ENCODE peak calls at places on chromosome 1, in nine cellular contexts. Z, N, B, S, Y, V, O, X and E are unnamed samples.

GRCh38 chr1:109626682-109627408 is 7.2 kb downstream of the AMPD2 start:
- DNase-seq in Z (no peak), N (no peak), B (no peak), S (no peak), Y (no peak), V (no peak), O (no peak), X (no peak), E (no peak)

GRCh38 chr1:201329286-201329685 is 46.0 kb downstream of the PKP1 start:
- DNase-seq in Z (no peak), N (no peak), B (peak; percentile 12), S (no peak), Y (no peak), V (no peak), O (peak; percentile 15), X (no peak), E (no peak)

GRCh38 chr1:31010081-31010989 is 55.2 kb downstream of the PUM1 start:
- DNase-seq in Z (no peak), N (no peak), B (no peak), S (no peak), Y (no peak), V (no peak), O (peak; percentile 92), X (no peak), E (no peak)

GRCh38 chr1:40777224-40777970 is 6.2 kb upstream of the KCNQ4 start:
- DNase-seq in Z (no peak), N (no peak), B (no peak), S (no peak), Y (no peak), V (no peak), O (no peak), X (no peak), E (no peak)

GRCh38 chr1:179754031-179754624 is 11.0 kb downstream of the FAM163A start:
- DNase-seq in Z (no peak), N (no peak), B (no peak), S (no peak), Y (no peak), V (no peak), O (peak; percentile 73), X (no peak), E (no peak)

GRCh38 chr1:93876284-93876683 is 2.7 kb downstream of the DNTTIP2 start:
- DNase-seq in Z (no peak), N (no peak), B (no peak), S (no peak), Y (no peak), V (no peak), O (no peak), X (no peak), E (no peak)

GRCh38 chr1:114207635-114208034 is 54.0 kb upstream of the SYT6 start:
- DNase-seq in Z (no peak), N (no peak), B (no peak), S (no peak), Y (no peak), V (no peak), O (no peak), X (peak; percentile 31), E (no peak)

GRCh38 chr1:117512728-117513321 is 93.0 kb upstream of the TENT5C start:
- DNase-seq in Z (peak; percentile 4), N (no peak), B (no peak), S (no peak), Y (no peak), V (peak; percentile 1), O (peak; percentile 35), X (peak; percentile 14), E (no peak)

GRCh38 chr1:151981178-151981525 is 12.5 kb downstream of the S100A10 start:
- DNase-seq in Z (no peak), N (no peak), B (no peak), S (no peak), Y (no peak), V (no peak), O (peak; percentile 37), X (no peak), E (no peak)

GRCh38 chr1:192580351-192580962 is 4.9 kb downstream of the RGS1 start:
- DNase-seq in Z (peak; percentile 33), N (no peak), B (no peak), S (no peak), Y (peak; percentile 24), V (peak; percentile 64), O (peak; percentile 85), X (peak; percentile 39), E (no peak)

GRCh38 chr1:240455228-240455821 is 156.6 kb downstream of the GREM2 start:
- DNase-seq in Z (no peak), N (no peak), B (no peak), S (no peak), Y (no peak), V (peak; percentile 26), O (peak; percentile 48), X (peak; percentile 31), E (no peak)

GRCh38 chr1:151570819-151571218 is 30.7 kb downstream of the TUFT1 start:
- DNase-seq in Z (no peak), N (no peak), B (no peak), S (no peak), Y (no peak), V (no peak), O (no peak), X (no peak), E (no peak)

GRCh38 chr1:71046891-71047634 is 553 bp downstream of the PTGER3 start:
- DNase-seq in Z (peak; percentile 29), N (no peak), B (peak; percentile 48), S (peak; percentile 14), Y (no peak), V (no peak), O (no peak), X (peak; percentile 9), E (no peak)

GRCh38 chr1:107529511-107530149 is 388.8 kb downstream of the NTNG1 start:
- DNase-seq in Z (no peak), N (no peak), B (no peak), S (no peak), Y (peak; percentile 12), V (peak; percentile 46), O (peak; percentile 50), X (peak; percentile 4), E (no peak)

GRCh38 chr1:24481843-24482610 is 20.6 kb upstream of the RCAN3 start:
- DNase-seq in Z (peak; percentile 67), N (no peak), B (no peak), S (no peak), Y (no peak), V (no peak), O (no peak), X (peak; percentile 56), E (no peak)

GRCh38 chr1:244273845-244274619 is 177.7 kb downstream of the ADSS2 start:
- DNase-seq in Z (no peak), N (no peak), B (peak; percentile 87), S (no peak), Y (peak; percentile 41), V (peak; percentile 92), O (peak; percentile 100), X (no peak), E (peak; percentile 83)

GRCh38 chr1:72830606-72831390 is 548.5 kb upstream of the NEGR1 start:
- DNase-seq in Z (no peak), N (no peak), B (no peak), S (no peak), Y (no peak), V (no peak), O (no peak), X (no peak), E (no peak)

GRCh38 chr1:51044834-51045233 is 57.2 kb upstream of the C1orf185 start:
- DNase-seq in Z (no peak), N (no peak), B (no peak), S (no peak), Y (no peak), V (no peak), O (peak; percentile 35), X (no peak), E (no peak)

GRCh38 chr1:51192213-51192843 is 43.7 kb upstream of the RNF11 start:
- DNase-seq in Z (peak; percentile 34), N (peak; percentile 16), B (no peak), S (peak; percentile 35), Y (peak; percentile 52), V (peak; percentile 67), O (peak; percentile 82), X (peak; percentile 16), E (no peak)

GRCh38 chr1:38624341-38625039 is 235.1 kb downstream of the RRAGC start:
- DNase-seq in Z (no peak), N (no peak), B (no peak), S (no peak), Y (no peak), V (no peak), O (no peak), X (no peak), E (no peak)

GRCh38 chr1:180548686-180549326 is 10.0 kb upstream of the OVAAL start:
- DNase-seq in Z (no peak), N (no peak), B (no peak), S (no peak), Y (no peak), V (no peak), O (no peak), X (no peak), E (no peak)

GRCh38 chr1:119136401-119136800 is 4.1 kb downstream of the WARS2 start:
- DNase-seq in Z (no peak), N (no peak), B (no peak), S (no peak), Y (no peak), V (no peak), O (peak; percentile 62), X (no peak), E (no peak)

GRCh38 chr1:221415626-221416025 is 326.3 kb downstream of the DUSP10 start:
- DNase-seq in Z (no peak), N (no peak), B (no peak), S (no peak), Y (no peak), V (no peak), O (no peak), X (no peak), E (no peak)

GRCh38 chr1:7617826-7618225 is 153.3 kb upstream of the VAMP3 start:
- DNase-seq in Z (no peak), N (no peak), B (no peak), S (no peak), Y (no peak), V (no peak), O (no peak), X (no peak), E (no peak)

GRCh38 chr1:6071219-6071618 is 25.5 kb downstream of the KCNAB2 start:
- DNase-seq in Z (no peak), N (no peak), B (peak; percentile 34), S (no peak), Y (no peak), V (no peak), O (no peak), X (no peak), E (no peak)

GRCh38 chr1:54715493-54716298 is at the start of gene TTC4:
- DNase-seq in Z (peak; percentile 90), N (peak; percentile 72), B (peak; percentile 85), S (peak; percentile 81), Y (peak; percentile 65), V (peak; percentile 80), O (peak; percentile 70), X (peak; percentile 82), E (peak; percentile 87)

GRCh38 chr1:8018492-8019228 is 7.4 kb downstream of the ERRFI1 start:
- DNase-seq in Z (no peak), N (no peak), B (no peak), S (no peak), Y (no peak), V (no peak), O (peak; percentile 28), X (no peak), E (no peak)

GRCh38 chr1:22875851-22876250 is 96.8 kb downstream of the LACTBL1 start:
- DNase-seq in Z (no peak), N (no peak), B (no peak), S (no peak), Y (no peak), V (no peak), O (no peak), X (no peak), E (no peak)

GRCh38 chr1:24735619-24736375 is 9.4 kb upstream of the CLIC4 start:
- DNase-seq in Z (no peak), N (no peak), B (peak; percentile 63), S (no peak), Y (no peak), V (no peak), O (peak; percentile 63), X (no peak), E (peak; percentile 86)

GRCh38 chr1:183634429-183635065 is 1.0 kb downstream of the ARPC5 start:
- DNase-seq in Z (no peak), N (no peak), B (no peak), S (no peak), Y (no peak), V (no peak), O (no peak), X (no peak), E (no peak)

GRCh38 chr1:147539122-147539575 is 2.2 kb upstream of the BCL9 start:
- DNase-seq in Z (no peak), N (no peak), B (no peak), S (no peak), Y (no peak), V (peak; percentile 85), O (peak; percentile 95), X (no peak), E (no peak)